ENCODE peak calls at places on chromosomes 4 and X, in five cellular contexts. Q, K, J, N and O are unnamed samples. For H3K4me1, the result is how much of the 10 kb centered on the place peaks cover.

GRCh38 chr4:1010522-1011021 is 854 bp upstream of the FGFRL1 start:
- DNase-seq in Q (peak), K (peak), J (no peak), N (peak), O (peak)

GRCh38 chrX:12986886-12987285 is 12.0 kb downstream of the TMSB4X start:
- DNase-seq in Q (no peak), K (no peak), J (no peak), N (no peak), O (no peak)

GRCh38 chrX:26613951-26614350 is 398.0 kb downstream of the MAGEB5 start:
- DNase-seq in Q (no peak), K (no peak), J (no peak), N (no peak), O (no peak)

GRCh38 chr4:183637461-183637860 is 21.5 kb downstream of the RWDD4 start:
- DNase-seq in Q (no peak), K (no peak), J (no peak), N (no peak), O (no peak)

GRCh38 chrX:7278356-7278755 is 130.4 kb upstream of the PUDP start:
- DNase-seq in Q (no peak), K (no peak), J (no peak), N (no peak), O (no peak)

GRCh38 chr4:10161840-10162239 is 45.2 kb upstream of the WDR1 start:
- DNase-seq in Q (no peak), K (no peak), J (no peak), N (no peak), O (no peak)

GRCh38 chr4:94741304-94741703 is 16.5 kb upstream of the BMPR1B start:
- DNase-seq in Q (no peak), K (no peak), J (no peak), N (no peak), O (no peak)

GRCh38 chr4:973431-974397 is at the start of gene DGKQ:
- DNase-seq in Q (peak), K (peak), J (no peak), N (peak), O (peak)

GRCh38 chrX:110257889-110258288 is 60.0 kb downstream of the AMMECR1 start:
- DNase-seq in Q (no peak), K (peak), J (no peak), N (no peak), O (no peak)

GRCh38 chrX:17692709-17693346 is 44.5 kb upstream of the SCML1 start:
- DNase-seq in Q (no peak), K (peak), J (no peak), N (no peak), O (no peak)

DNA sequence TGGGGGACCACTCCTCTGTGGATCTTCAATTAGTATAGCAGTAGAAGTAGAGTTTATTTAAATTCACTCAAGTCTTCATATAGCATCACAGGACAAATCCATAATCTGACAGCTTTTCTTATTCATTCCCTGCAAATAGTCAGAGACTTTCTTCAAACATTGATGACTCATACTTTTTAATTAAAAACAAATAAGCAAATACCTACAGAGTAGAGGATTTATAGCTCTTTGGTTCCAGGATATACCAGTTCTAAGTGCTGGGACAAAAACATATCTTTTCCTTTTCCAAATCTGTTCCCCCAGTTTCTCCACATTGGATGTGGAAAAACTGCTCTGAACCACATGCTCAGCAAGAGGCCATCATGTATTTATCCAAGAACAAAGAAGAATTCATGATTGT is 24.1 kb downstream of the EMCN start:
- DNase-seq in Q (no peak), K (no peak), J (no peak), N (no peak), O (no peak)
- H3K4me1 ChIP-seq in Q (under half), K (under half), J (under half), N (under half), O (under half)

DNA sequence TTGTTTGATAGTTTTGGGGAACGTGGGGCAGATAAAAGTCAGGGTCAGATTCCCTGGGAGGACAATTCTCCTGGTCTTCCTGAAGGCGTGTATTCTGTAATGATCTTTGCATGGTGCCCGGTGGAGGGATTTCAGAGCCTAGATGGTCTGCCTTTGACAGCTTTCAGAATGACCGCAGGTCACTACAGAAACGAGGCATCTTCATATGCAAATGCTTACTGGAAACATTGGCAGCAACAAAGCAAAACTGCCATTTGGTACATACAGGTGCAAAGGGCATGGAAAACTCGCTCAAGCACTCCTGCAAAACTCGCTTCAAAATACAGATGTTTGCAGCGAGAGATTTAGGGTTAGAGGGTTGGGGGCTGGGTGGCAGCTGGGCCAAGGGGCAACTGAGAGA is 8.8 kb downstream of the C4orf50 start:
- DNase-seq in Q (no peak), K (no peak), J (no peak), N (no peak), O (no peak)
- H3K4me1 ChIP-seq in Q (under half), K (under half), J (under half), N (under half), O (under half)

DNA sequence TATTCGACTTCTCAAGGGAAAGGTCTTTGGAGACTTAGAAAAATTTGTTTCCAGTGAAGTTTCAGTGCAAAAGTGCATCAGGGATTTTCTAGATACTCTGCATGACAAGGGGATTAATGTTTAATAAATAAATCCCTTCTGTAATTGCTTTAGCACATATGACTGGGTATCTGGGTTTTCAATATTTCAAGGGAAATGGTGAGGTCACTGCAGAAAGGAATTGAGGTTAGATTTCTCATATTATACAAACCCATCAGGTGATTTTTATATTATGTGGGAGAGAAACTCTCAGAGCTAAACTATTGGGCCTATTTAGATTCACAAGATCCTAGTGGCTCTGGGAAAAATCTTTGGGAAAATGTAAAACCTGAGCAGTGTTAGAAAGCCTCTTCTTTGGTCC is 48.3 kb upstream of the SLC4A4 start:
- DNase-seq in Q (no peak), K (no peak), J (no peak), N (no peak), O (no peak)
- H3K4me1 ChIP-seq in Q (under half), K (under half), J (under half), N (under half), O (under half)

GRCh38 chr4:174402470-174403176 is 118.9 kb downstream of the CEP44 start:
- DNase-seq in Q (no peak), K (no peak), J (no peak), N (no peak), O (no peak)

GRCh38 chr4:174401471-174402130 is 117.9 kb downstream of the CEP44 start:
- DNase-seq in Q (no peak), K (no peak), J (no peak), N (no peak), O (no peak)

GRCh38 chr4:174405923-174406322 is 116.4 kb downstream of the HPGD start:
- DNase-seq in Q (no peak), K (no peak), J (no peak), N (no peak), O (no peak)

GRCh38 chr4:174404677-174405076 is 117.6 kb downstream of the HPGD start:
- DNase-seq in Q (no peak), K (no peak), J (no peak), N (no peak), O (no peak)

DNA sequence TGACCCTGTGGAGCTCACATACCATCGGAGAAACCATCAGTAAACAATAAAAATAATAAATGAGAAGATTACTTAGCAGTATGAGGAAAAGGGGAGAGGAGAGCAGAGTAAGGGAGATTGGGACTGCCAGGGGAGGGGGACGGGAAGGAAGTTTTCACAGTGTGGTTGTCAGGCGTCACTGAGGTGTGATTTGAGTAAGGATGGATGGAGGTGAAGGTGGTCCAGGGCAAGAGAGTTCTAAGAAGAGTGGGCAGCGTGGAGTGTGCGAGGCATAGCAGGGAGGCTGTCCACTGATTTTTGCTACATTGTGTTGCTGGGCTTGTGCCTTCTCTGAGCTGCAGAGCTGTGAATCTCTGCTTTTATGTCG is 119.1 kb downstream of the HPGD start:
- DNase-seq in Q (no peak), K (no peak), J (no peak), N (no peak), O (no peak)
- H3K4me1 ChIP-seq in Q (under half), K (under half), J (under half), N (under half), O (under half)

DNA sequence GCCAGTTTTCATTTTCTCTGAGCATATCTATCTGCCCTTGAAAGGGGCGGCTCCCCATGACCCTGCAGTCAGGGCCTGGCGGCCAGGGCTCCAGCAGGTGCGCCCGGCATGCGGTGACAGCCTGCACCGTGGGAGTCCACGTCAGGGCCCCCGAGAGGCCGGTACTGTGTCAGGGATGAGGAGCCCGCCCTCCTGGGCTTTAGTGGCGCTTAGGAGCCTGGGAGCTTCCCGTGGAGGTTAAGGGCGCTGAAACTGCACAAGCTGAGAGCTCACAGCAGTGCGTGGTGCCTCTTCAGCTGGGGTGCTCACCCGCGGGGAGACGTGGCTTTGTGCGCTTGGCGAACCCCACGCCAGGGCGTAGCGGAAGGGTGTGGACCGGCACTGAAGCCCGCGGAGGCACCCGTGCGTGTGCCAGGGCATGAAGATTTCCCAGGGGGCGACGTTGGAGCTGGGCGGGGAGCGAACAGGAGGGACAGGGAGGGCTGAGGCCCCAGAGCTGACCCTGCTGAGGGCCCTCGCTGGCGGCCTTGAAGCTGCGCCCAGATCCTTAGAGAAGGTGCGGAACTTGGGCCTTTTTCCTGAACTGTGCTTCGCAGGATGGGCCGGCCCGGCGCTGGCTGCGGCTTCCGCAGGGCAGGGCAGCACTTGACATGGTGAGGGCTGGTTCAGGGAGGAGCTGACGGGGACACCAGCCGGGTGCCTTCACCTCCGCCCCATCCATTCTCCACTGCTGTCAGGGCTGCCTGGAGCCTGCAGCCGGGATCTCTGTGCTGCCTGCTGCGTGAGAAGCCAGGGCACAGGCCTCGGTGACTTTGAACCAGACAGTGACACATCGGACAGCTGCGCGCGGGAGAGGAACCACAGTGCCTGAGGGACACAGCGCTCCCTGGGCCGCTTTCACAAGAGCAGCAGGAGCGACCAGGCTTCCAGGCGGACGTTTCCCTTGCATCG is 32.9 kb downstream of the HTT-AS start:
- DNase-seq in Q (peak), K (no peak), J (no peak), N (peak), O (peak)
- H3K4me1 ChIP-seq in Q (under half), K (under half), J (half or more), N (under half), O (under half)

GRCh38 chrX:72128881-72129280 is 2.8 kb downstream of the RTL5 start:
- DNase-seq in Q (no peak), K (peak), J (no peak), N (no peak), O (no peak)

GRCh38 chrX:72130762-72131231 is 918 bp downstream of the RTL5 start:
- DNase-seq in Q (peak), K (no peak), J (no peak), N (no peak), O (no peak)

GRCh38 chrX:72131317-72132294 is at the start of gene RTL5:
- DNase-seq in Q (peak), K (peak), J (no peak), N (peak), O (peak)

GRCh38 chrX:72129661-72130060 is 2.1 kb downstream of the RTL5 start:
- DNase-seq in Q (no peak), K (no peak), J (no peak), N (no peak), O (no peak)

DNA sequence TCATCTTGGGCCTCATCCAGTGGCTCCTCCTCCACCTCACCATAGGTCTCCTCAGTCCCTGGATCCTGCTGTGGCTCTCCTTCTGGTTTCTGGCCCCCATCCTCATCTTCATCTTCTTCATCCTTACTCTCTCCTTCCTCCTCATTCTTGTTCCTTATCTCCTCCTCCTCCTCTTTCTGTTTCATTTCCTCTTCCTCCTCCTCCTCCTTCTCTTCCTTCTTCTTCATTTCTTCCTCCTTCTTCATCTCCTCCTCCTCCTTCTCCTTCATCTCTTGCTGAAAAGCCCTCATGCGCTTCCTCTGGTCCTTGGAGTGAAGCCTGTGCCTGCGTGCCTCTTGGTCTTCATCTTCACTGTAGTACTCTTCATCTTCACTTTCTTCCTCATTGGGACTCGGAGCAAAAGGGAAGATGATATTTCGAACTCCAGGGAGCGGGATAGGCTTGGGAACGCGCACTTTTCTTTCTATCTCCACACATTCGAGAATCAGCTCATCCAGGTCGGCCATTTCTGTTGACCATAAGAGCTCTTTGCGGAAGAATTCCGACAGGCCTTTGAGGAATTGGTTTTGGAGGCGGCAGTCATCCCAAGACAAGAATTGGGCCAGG is 1.5 kb downstream of the RTL5 start:
- DNase-seq in Q (no peak), K (no peak), J (no peak), N (no peak), O (no peak)
- H3K4me1 ChIP-seq in Q (under half), K (under half), J (under half), N (under half), O (under half)

GRCh38 chr4:3413675-3414420 is 27.9 kb upstream of the HGFAC start:
- DNase-seq in Q (no peak), K (peak), J (no peak), N (no peak), O (no peak)
- H3K4me1 ChIP-seq in Q (under half), K (under half), J (under half), N (under half), O (under half)

GRCh38 chr4:184801781-184802180 is 24.0 kb downstream of the ACSL1 start:
- DNase-seq in Q (no peak), K (no peak), J (no peak), N (no peak), O (no peak)
- H3K4me1 ChIP-seq in Q (half or more), K (under half), J (under half), N (under half), O (under half)